ENCODE peak calls at places on chromosomes 5 and 9, in ten cellular contexts. P, E, C, L, S, I, Y, X, W and N are unnamed samples.

GRCh38 chr5:150640311-150641005 is at the start of gene SYNPO:
- DNase-seq in P (no peak), E (peak; percentile 64), C (no peak), L (no peak), S (no peak), I (no peak), Y (peak; percentile 95), X (no peak), W (peak; percentile 93), N (no peak)

GRCh38 chr5:141430332-141431113 is at the start of gene PCDHGA12:
- DNase-seq in P (no peak), E (no peak), C (no peak), L (peak; percentile 4), S (no peak), I (peak; percentile 91), Y (peak; percentile 60), X (no peak), W (peak; percentile 92), N (no peak)

GRCh38 chr5:62509823-62510222 is 68.8 kb upstream of the LRRC70 start:
- DNase-seq in P (no peak), E (no peak), C (no peak), L (no peak), S (no peak), I (no peak), Y (no peak), X (no peak), W (no peak), N (peak; percentile 81)

GRCh38 chr9:16871358-16872151 is 1.1 kb upstream of the BNC2 start:
- DNase-seq in P (peak; percentile 54), E (no peak), C (peak; percentile 22), L (peak; percentile 74), S (no peak), I (peak; percentile 3), Y (peak; percentile 56), X (no peak), W (peak; percentile 85), N (peak; percentile 56)

GRCh38 chr5:107218457-107219193 is 452.1 kb downstream of the EFNA5 start:
- DNase-seq in P (no peak), E (peak; percentile 65), C (no peak), L (no peak), S (no peak), I (no peak), Y (no peak), X (no peak), W (peak; percentile 24), N (no peak)

GRCh38 chr9:99031994-99032393 is 72.9 kb upstream of the TGFBR1 start:
- DNase-seq in P (no peak), E (no peak), C (no peak), L (no peak), S (no peak), I (no peak), Y (no peak), X (no peak), W (no peak), N (no peak)

GRCh38 chr5:180908998-180909731 is 10.2 kb downstream of the BTNL8 start:
- DNase-seq in P (no peak), E (peak; percentile 16), C (no peak), L (no peak), S (no peak), I (peak; percentile 47), Y (no peak), X (no peak), W (no peak), N (no peak)

GRCh38 chr9:77099388-77099787 is 77.9 kb upstream of the VPS13A start:
- DNase-seq in P (no peak), E (peak; percentile 68), C (no peak), L (peak; percentile 89), S (no peak), I (no peak), Y (no peak), X (no peak), W (no peak), N (no peak)

GRCh38 chr5:21398511-21398910 is 1410.5 kb upstream of the CDH18 start:
- DNase-seq in P (no peak), E (no peak), C (no peak), L (peak; percentile 63), S (no peak), I (no peak), Y (no peak), X (no peak), W (no peak), N (peak; percentile 35)

GRCh38 chr5:1142886-1143669 is 31.2 kb upstream of the SLC12A7 start:
- DNase-seq in P (no peak), E (no peak), C (no peak), L (no peak), S (no peak), I (no peak), Y (no peak), X (no peak), W (no peak), N (no peak)

GRCh38 chr5:67575087-67575486 is 378.5 kb upstream of the CD180 start:
- DNase-seq in P (no peak), E (no peak), C (no peak), L (no peak), S (no peak), I (no peak), Y (no peak), X (no peak), W (no peak), N (no peak)

GRCh38 chr9:98383758-98384157 is 128.3 kb upstream of the TBC1D2 start:
- DNase-seq in P (no peak), E (no peak), C (no peak), L (no peak), S (no peak), I (no peak), Y (no peak), X (no peak), W (peak; percentile 21), N (no peak)

GRCh38 chr5:74205745-74206570 is 434.6 kb downstream of the ENC1 start:
- DNase-seq in P (no peak), E (no peak), C (no peak), L (peak; percentile 76), S (no peak), I (no peak), Y (no peak), X (no peak), W (peak; percentile 21), N (no peak)

GRCh38 chr5:76733049-76733417 is 17.1 kb downstream of the F2R start:
- DNase-seq in P (no peak), E (no peak), C (no peak), L (no peak), S (no peak), I (peak; percentile 88), Y (no peak), X (no peak), W (no peak), N (no peak)

GRCh38 chr5:107743357-107744000 is 72.7 kb upstream of the EFNA5 start:
- DNase-seq in P (no peak), E (no peak), C (no peak), L (peak; percentile 38), S (no peak), I (no peak), Y (peak; percentile 81), X (no peak), W (peak; percentile 36), N (no peak)

GRCh38 chr5:109038209-109038840 is 290.6 kb downstream of the FER start:
- DNase-seq in P (no peak), E (no peak), C (no peak), L (no peak), S (no peak), I (no peak), Y (peak; percentile 56), X (no peak), W (peak; percentile 16), N (no peak)

GRCh38 chr5:59542841-59543825 is 350.4 kb downstream of the PDE4D start:
- DNase-seq in P (no peak), E (no peak), C (peak; percentile 15), L (peak; percentile 92), S (no peak), I (no peak), Y (no peak), X (no peak), W (peak; percentile 56), N (no peak)

GRCh38 chr5:61313960-61314681 is 17.9 kb upstream of the ZSWIM6 start:
- DNase-seq in P (no peak), E (no peak), C (no peak), L (peak; percentile 13), S (no peak), I (no peak), Y (peak; percentile 89), X (no peak), W (peak; percentile 85), N (no peak)

GRCh38 chr9:4225291-4226119 is 74.4 kb downstream of the GLIS3 start:
- DNase-seq in P (no peak), E (no peak), C (no peak), L (no peak), S (no peak), I (no peak), Y (no peak), X (no peak), W (peak; percentile 89), N (no peak)

GRCh38 chr9:137393176-137394150 is 29.5 kb downstream of the EXD3 start:
- DNase-seq in P (no peak), E (no peak), C (no peak), L (no peak), S (no peak), I (no peak), Y (no peak), X (no peak), W (no peak), N (no peak)

GRCh38 chr9:98021306-98022040 is 35.1 kb upstream of the NANS start:
- DNase-seq in P (no peak), E (no peak), C (peak; percentile 19), L (no peak), S (no peak), I (no peak), Y (no peak), X (no peak), W (no peak), N (peak; percentile 5)

GRCh38 chr5:178483620-178484019 is 106.6 kb downstream of the COL23A1 start:
- DNase-seq in P (no peak), E (no peak), C (no peak), L (peak; percentile 6), S (peak; percentile 41), I (peak; percentile 10), Y (no peak), X (no peak), W (peak; percentile 8), N (no peak)

GRCh38 chr9:125003332-125003731 is 62.4 kb upstream of the GOLGA1 start:
- DNase-seq in P (no peak), E (no peak), C (no peak), L (no peak), S (no peak), I (no peak), Y (no peak), X (no peak), W (no peak), N (no peak)

GRCh38 chr5:149310947-149311675 is 34.2 kb upstream of the GRPEL2 start:
- DNase-seq in P (peak; percentile 77), E (no peak), C (no peak), L (peak; percentile 13), S (no peak), I (no peak), Y (peak; percentile 26), X (no peak), W (peak; percentile 57), N (peak; percentile 89)

GRCh38 chr5:157558089-157558595 is 17.4 kb downstream of the ADAM19 start:
- DNase-seq in P (no peak), E (no peak), C (no peak), L (no peak), S (no peak), I (no peak), Y (peak; percentile 74), X (no peak), W (peak; percentile 82), N (no peak)

GRCh38 chr9:93099551-93100264 is 3.7 kb downstream of the CARD19 start:
- DNase-seq in P (no peak), E (no peak), C (no peak), L (no peak), S (no peak), I (no peak), Y (no peak), X (peak; percentile 39), W (no peak), N (no peak)

GRCh38 chr5:56610093-56610698 is 205.2 kb upstream of the MAP3K1 start:
- DNase-seq in P (no peak), E (no peak), C (no peak), L (no peak), S (no peak), I (peak; percentile 27), Y (no peak), X (no peak), W (no peak), N (no peak)

GRCh38 chr5:74394924-74395880 is 245.3 kb downstream of the ENC1 start:
- DNase-seq in P (no peak), E (no peak), C (no peak), L (peak; percentile 74), S (no peak), I (peak; percentile 44), Y (peak; percentile 87), X (no peak), W (no peak), N (no peak)